ENCODE peak calls at places on chromosome 16, in eight cellular contexts. R is left lung, L is neural progenitor cell, V is Caco-2, D is cardiac muscle cell, O is PC-3, J is GM23248, Z is lung. A is an unnamed sample.

GRCh38 chr16:83273504-83274173 is 534.1 kb upstream of the HSBP1 start:
- DNase-seq in V (no peak), R (no peak), D (no peak), L (no peak), J (no peak), Z (no peak), O (no peak), A (no peak)

GRCh38 chr16:68247932-68248331 is 2.8 kb downstream of the PLA2G15 start:
- DNase-seq in V (no peak), Z (no peak), L (no peak), D (no peak), J (no peak), R (no peak), O (no peak), A (no peak)

GRCh38 chr16:12235110-12235509 is 258.6 kb downstream of the SNX29 start:
- DNase-seq in D (no peak), R (no peak), J (no peak), L (no peak), V (no peak), Z (no peak), O (no peak), A (no peak)

GRCh38 chr16:371729-372521 is 1.6 kb upstream of the MRPL28 start:
- DNase-seq in L (no peak), D (no peak), O (no peak), Z (no peak), V (no peak), J (no peak), R (no peak), A (no peak)

GRCh38 chr16:525520-526180 is 1.9 kb upstream of the CAPN15 start:
- DNase-seq in O (peak), J (peak), L (no peak), R (no peak), D (peak), V (no peak), Z (no peak), A (peak)

GRCh38 chr16:68778551-68779231 is 41.6 kb downstream of the CDH1 start:
- DNase-seq in O (peak), D (no peak), L (peak), R (no peak), Z (peak), V (no peak), J (no peak), A (no peak)

GRCh38 chr16:13036600-13036999 is 135.2 kb downstream of the SHISA9 start:
- DNase-seq in D (peak), Z (no peak), L (peak), V (peak), R (no peak), J (peak), O (peak), A (no peak)

GRCh38 chr16:14309001-14309886 is 238.1 kb downstream of the MRTFB start:
- DNase-seq in V (peak), D (no peak), J (peak), L (peak), R (no peak), Z (no peak), O (peak), A (no peak)

GRCh38 chr16:81035975-81036750 is 521 bp downstream of the ATMIN start:
- DNase-seq in O (peak), J (peak), D (peak), L (peak), Z (no peak), R (peak), V (peak), A (no peak)

GRCh38 chr16:4775005-4775404 is 8.0 kb upstream of the ZNF500 start:
- DNase-seq in D (no peak), L (no peak), Z (no peak), J (no peak), O (no peak), V (no peak), R (no peak), A (no peak)

GRCh38 chr16:1034230-1035065 is 38.1 kb upstream of the SSTR5 start:
- DNase-seq in J (no peak), L (no peak), Z (no peak), O (no peak), D (no peak), V (no peak), R (no peak), A (no peak)

GRCh38 chr16:31350275-31351005 is 4.5 kb upstream of the ITGAX start:
- DNase-seq in O (no peak), V (no peak), J (no peak), L (no peak), Z (no peak), D (no peak), R (no peak), A (no peak)

GRCh38 chr16:76579277-76579676 is 302.1 kb downstream of the CNTNAP4 start:
- DNase-seq in O (no peak), D (no peak), L (peak), Z (no peak), J (no peak), V (no peak), R (no peak), A (no peak)

GRCh38 chr16:84500531-84500930 is 3.9 kb downstream of the MEAK7 start:
- DNase-seq in D (no peak), L (no peak), R (no peak), Z (no peak), O (no peak), J (no peak), V (peak), A (no peak)

GRCh38 chr16:12868169-12868568 is 33.2 kb upstream of the SHISA9 start:
- DNase-seq in R (no peak), J (no peak), D (no peak), V (no peak), Z (no peak), O (no peak), L (no peak), A (no peak)

DNA sequence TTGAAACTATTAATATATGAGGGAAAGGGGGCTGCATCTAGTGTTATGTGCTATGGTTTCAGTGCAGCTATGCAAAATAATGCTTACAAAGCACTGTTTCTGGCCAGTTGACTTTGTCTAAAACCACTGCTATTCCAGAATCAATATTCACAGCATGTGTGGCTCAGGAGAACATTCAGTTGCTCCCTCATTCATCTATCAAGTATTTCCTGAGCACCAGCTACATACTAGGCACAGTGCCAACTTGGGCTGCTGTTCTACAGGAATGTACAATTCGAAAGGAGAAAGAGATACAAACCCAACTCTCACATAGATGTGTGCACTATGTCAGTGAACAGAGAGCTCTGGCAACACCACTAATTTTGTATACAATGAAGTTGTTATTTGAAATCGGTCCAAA is 183.0 kb downstream of the PHKB start:
- DNase-seq in V (no peak), L (no peak), Z (no peak), R (no peak), J (peak), D (peak), O (peak), A (peak)
- H3K4me3 ChIP-seq in V (no peak), L (no peak), Z (no peak), R (no peak), J (no peak), D (no peak), O (no peak), A (no peak)

DNA sequence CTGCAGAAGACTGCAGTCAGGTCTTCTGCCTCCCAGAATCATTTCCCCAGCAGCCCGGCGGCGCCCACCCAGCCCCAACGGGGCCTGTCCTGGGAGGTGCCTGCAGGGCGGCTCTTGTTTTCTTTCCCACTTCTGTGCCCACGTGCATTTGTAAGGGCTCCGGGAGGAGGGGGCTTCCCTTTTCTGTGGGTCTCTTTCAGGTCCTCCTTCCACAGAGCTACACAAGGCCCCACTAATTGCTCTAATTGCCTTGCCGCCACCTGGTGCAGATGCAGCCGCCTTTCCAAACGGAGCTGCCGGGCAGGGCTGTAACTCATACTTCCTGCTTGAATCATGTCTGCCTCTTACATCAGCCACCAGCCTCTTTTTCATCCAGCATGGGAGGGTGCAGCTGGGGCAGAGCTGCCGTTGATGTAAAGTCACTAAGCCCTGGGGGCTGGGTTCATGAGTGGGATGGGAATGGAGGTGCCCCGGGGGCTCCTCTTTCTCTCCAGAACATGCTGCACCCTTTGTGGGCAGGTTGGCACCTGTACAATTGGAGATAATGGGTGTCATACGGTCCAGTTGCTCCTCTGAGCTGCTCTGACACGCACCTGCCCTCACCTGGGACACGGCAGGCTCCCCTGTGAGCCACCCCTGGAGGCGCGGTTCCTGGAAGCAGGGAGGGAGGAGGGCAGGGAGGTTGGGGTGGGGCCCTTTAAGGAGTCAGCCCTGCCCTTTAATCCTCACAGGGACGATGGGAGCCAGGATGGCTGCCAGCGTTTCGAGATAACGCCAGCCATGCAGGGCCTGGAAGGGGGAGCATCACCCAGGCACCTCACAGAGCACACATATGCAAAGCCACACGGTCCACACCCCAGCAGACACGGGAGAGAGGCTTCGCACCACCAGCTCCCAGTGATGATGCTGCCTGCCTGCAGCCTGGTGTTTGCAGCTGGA is 41.1 kb upstream of the KLHDC4 start:
- DNase-seq in D (peak), J (peak), Z (peak), O (peak), L (no peak), R (peak), V (peak), A (peak)
- H3K4me3 ChIP-seq in D (no peak), J (peak), Z (no peak), O (peak), L (no peak), R (peak), V (peak), A (peak)

DNA sequence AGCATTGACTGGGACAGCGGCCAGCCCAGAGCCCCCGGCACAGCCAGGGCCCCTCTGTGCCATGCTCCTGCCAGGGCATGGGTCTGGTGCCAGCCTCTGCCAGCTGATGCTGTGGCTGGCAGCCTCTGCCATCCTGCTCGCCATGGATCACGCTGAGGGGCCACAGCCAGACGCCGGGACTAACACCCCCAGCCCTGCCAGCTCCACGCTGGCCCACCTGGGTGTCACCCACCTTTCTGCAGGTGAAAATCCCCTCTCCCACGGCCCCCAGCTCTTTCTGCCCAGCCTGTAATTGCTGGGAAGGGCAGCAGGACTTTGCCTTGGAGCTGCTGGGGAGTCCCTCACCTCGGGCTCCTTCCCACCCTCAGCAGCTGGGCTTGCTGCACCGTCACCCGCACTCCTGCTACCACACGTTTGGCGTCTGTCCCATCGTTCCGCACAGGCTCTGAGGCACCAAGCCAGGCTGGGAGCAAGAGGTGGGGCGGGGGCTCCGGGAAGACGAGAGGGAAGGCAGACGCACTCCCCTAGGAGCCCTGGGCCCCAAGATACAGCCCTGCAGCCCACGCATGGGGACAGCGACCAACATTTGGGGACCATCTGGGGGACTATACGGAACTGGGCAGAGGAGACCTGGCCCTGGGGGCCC is 42.0 kb upstream of the ACSF3 start:
- DNase-seq in J (no peak), L (no peak), D (no peak), Z (no peak), R (peak), O (no peak), V (no peak), A (no peak)
- H3K4me3 ChIP-seq in J (peak), L (no peak), D (no peak), Z (no peak), R (no peak), O (peak), V (peak), A (no peak)

DNA sequence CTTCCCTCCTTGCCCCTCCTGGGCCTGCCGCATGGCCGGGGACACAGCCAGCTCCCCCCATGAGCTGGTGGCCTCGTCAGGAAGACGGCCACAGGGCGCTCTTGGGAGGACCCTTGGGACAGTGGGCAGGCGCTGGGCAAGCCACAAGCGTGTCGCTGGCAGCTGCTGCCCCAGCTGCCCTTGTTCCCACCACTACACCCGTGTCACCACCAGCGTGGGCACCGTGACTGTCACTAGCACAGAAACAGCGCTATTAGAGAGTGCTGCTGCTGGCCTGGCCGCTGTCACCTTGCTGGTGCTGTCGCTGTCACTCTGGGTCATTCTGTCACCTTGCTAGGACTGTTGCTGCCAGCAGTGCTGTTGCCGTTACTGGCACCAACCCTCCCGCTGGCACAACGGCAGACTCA is 47.2 kb downstream of the ZFPM1 start:
- DNase-seq in R (no peak), L (no peak), J (no peak), O (no peak), V (no peak), D (no peak), Z (no peak), A (no peak)
- H3K4me3 ChIP-seq in R (no peak), L (no peak), J (no peak), O (no peak), V (no peak), D (no peak), Z (no peak), A (no peak)

GRCh38 chr16:89253548-89254287 is 36.2 kb downstream of the ZNF778 start:
- DNase-seq in R (no peak), O (no peak), L (no peak), J (no peak), D (no peak), V (no peak), Z (no peak), A (no peak)

GRCh38 chr16:89257281-89257731 is 39.8 kb downstream of the ZNF778 start:
- DNase-seq in Z (no peak), R (peak), L (peak), V (no peak), D (peak), O (peak), J (peak), A (no peak)

GRCh38 chr16:89261691-89262563 is 44.4 kb downstream of the ZNF778 start:
- DNase-seq in V (no peak), O (no peak), R (peak), L (no peak), D (no peak), Z (no peak), J (no peak), A (no peak)

GRCh38 chr16:89257757-89258465 is 40.4 kb downstream of the ZNF778 start:
- DNase-seq in O (peak), L (no peak), J (peak), V (no peak), Z (no peak), R (no peak), D (no peak), A (no peak)

DNA sequence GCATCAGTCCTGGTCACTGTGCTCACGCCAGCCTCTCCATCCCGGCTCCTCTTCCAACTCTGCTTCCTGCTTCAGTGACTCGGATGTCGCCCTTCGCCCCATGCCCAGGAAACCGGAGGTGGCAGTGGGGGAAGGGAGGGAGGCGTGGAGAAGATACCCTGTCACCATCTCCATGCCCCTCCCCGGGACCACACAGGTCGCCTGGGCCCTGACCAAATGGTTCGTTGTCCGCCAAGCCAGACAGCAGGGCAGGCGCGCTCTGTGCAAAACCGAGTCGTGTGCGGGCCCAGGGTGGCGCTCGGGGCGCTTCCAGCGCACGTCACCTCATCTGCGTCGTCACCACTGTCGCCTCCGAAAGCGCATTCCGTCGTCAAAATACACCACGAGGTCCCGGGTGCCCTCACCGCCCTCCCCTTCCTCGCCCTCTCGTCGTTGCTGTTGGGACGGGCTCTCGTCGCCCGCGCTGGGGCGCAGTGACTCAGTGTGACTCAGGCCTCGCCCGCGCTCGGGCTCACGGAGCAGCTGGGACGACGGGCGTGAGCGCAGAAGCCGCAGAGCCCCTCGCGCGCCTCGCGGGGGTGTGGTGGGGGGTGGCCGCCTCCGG is 39.2 kb downstream of the ZNF778 start:
- DNase-seq in R (peak), J (peak), O (peak), Z (peak), L (peak), V (peak), D (peak), A (no peak)
- H3K4me3 ChIP-seq in R (peak), J (peak), O (peak), Z (peak), L (peak), V (peak), D (peak), A (peak)

GRCh38 chr16:28292731-28293588 is 635 bp downstream of the SBK1 start:
- DNase-seq in J (no peak), L (peak), R (no peak), Z (no peak), O (no peak), D (no peak), V (no peak), A (no peak)
- H3K4me3 ChIP-seq in J (peak), L (peak), R (peak), Z (peak), O (peak), D (peak), V (peak), A (peak)